ENCODE peak calls at places on chromosomes 7 and 10, in eight cellular contexts. C is ascending aorta; T is KBM-7; D is neuronal stem cell; X is activated T-cell treated with anti-CD3 and anti-CD28 coated beads, Interleukin-2, amount 50 U/mL, for 24 hours; P is HT1080; S is prostate gland; V is EH. H is an unnamed sample.

GRCh38 chr7:25012254-25012653 is 32.3 kb upstream of the OSBPL3 start:
- DNase-seq in C (no peak), T (no peak), D (no peak), X (no peak), P (no peak), S (no peak), V (no peak), H (no peak)

GRCh38 chr7:107981466-107981865 is 21.5 kb downstream of the LAMB1 start:
- DNase-seq in C (no peak), T (no peak), D (no peak), X (no peak), P (no peak), S (no peak), V (no peak), H (no peak)

GRCh38 chr10:51272580-51272979 is 198.3 kb downstream of the PRKG1 start:
- DNase-seq in C (no peak), T (no peak), D (no peak), X (no peak), P (no peak), S (no peak), V (peak), H (no peak)

GRCh38 chr10:115129752-115130151 is 36.6 kb downstream of the ATRNL1 start:
- DNase-seq in C (no peak), T (peak), D (peak), X (no peak), P (peak), S (no peak), V (peak), H (no peak)

GRCh38 chr7:22845221-22845844 is 22.7 kb upstream of the TOMM7 start:
- DNase-seq in C (no peak), T (no peak), D (no peak), X (no peak), P (peak), S (no peak), V (peak), H (no peak)

GRCh38 chr7:22094413-22095304 is 149.0 kb upstream of the CDCA7L start:
- DNase-seq in C (no peak), T (no peak), D (no peak), X (no peak), P (peak), S (no peak), V (peak), H (no peak)

GRCh38 chr7:108345710-108346336 is 110.4 kb downstream of the NRCAM start:
- DNase-seq in C (no peak), T (no peak), D (no peak), X (no peak), P (no peak), S (no peak), V (no peak), H (no peak)

GRCh38 chr7:129006636-129007414 is 48.1 kb downstream of the TNPO3 start:
- DNase-seq in C (no peak), T (no peak), D (no peak), X (no peak), P (no peak), S (no peak), V (no peak), H (no peak)

GRCh38 chr10:69472544-69472943 is 21.3 kb downstream of the TSPAN15 start:
- DNase-seq in C (no peak), T (peak), D (no peak), X (no peak), P (no peak), S (no peak), V (no peak), H (no peak)